ENCODE peak calls at places on chromosomes 1 and 21, in six cellular contexts. L is transverse colon, J is tibial artery, U is OCI-LY7, D is uterus, X is brain microvascular endothelial cell. A is an unnamed sample.

GRCh38 chr1:210475806-210476205 is 147.1 kb downstream of the HHAT start:
- DNase-seq in L (no peak), J (no peak), U (no peak), D (no peak), X (no peak), A (no peak)

GRCh38 chr1:65948609-65949229 is 156.0 kb downstream of the PDE4B start:
- DNase-seq in L (peak; percentile 14), J (no peak), U (no peak), D (no peak), X (peak; percentile 51), A (no peak)

GRCh38 chr1:185926562-185926961 is 192.4 kb downstream of the HMCN1 start:
- DNase-seq in L (no peak), J (no peak), U (no peak), D (no peak), X (peak; percentile 33), A (no peak)

GRCh38 chr21:34734696-34735095 is 65.9 kb downstream of the CLIC6 start:
- DNase-seq in L (no peak), J (peak; percentile 63), U (no peak), D (no peak), X (no peak), A (no peak)

GRCh38 chr1:202791102-202791747 is 17.0 kb downstream of the KDM5B start:
- DNase-seq in L (no peak), J (no peak), U (no peak), D (no peak), X (no peak), A (no peak)

GRCh38 chr1:162070825-162071224 is 1.3 kb downstream of the NOS1AP start:
- DNase-seq in L (peak; percentile 25), J (no peak), U (no peak), D (no peak), X (no peak), A (no peak)

GRCh38 chr1:19432943-19433609 is 52.3 kb downstream of the CAPZB start:
- DNase-seq in L (no peak), J (no peak), U (no peak), D (no peak), X (no peak), A (no peak)

GRCh38 chr1:83747853-83748482 is 251.0 kb downstream of the TTLL7 start:
- DNase-seq in L (no peak), J (no peak), U (no peak), D (no peak), X (no peak), A (no peak)

GRCh38 chr21:41966872-41967621 is 13.2 kb upstream of the C2CD2 start:
- DNase-seq in L (no peak), J (no peak), U (no peak), D (no peak), X (no peak), A (peak; percentile 58)

GRCh38 chr1:168408531-168409242 is 128.0 kb downstream of the TBX19 start:
- DNase-seq in L (no peak), J (no peak), U (no peak), D (no peak), X (peak; percentile 5), A (no peak)

GRCh38 chr1:186757851-186758250 is 70.9 kb upstream of the PLA2G4A start:
- DNase-seq in L (no peak), J (no peak), U (no peak), D (no peak), X (no peak), A (no peak)

GRCh38 chr1:60762176-60762575 is 320.2 kb upstream of the NFIA start:
- DNase-seq in L (no peak), J (no peak), U (no peak), D (no peak), X (peak; percentile 78), A (no peak)

GRCh38 chr21:38699048-38699447 is 106.7 kb upstream of the ETS2 start:
- DNase-seq in L (no peak), J (no peak), U (no peak), D (no peak), X (no peak), A (no peak)

DNA sequence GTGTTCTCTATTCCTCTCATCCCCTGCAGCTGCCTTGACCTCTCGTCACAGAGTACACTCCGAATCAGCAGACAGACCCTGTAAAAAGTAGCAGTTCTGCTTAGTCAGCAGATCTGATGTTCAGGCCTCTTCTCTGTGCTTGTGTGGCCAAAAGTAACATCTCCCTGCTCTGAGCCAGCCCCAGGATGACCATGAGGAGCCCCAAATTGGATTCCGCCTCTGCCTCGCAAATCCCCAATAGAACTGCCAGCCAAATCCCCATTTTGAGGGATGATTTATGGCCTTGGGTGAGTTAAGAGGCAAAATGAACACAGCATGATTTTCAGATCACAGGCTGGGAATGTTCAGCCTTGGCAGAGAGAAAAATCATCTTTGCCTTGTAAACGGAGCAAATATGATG is 77.6 kb downstream of the MAN1C1 start:
- DNase-seq in L (peak; percentile 32), J (peak; percentile 86), U (no peak), D (peak; percentile 75), X (no peak), A (no peak)
- H3K27ac ChIP-seq in L (peak overlapping the region; percentile 83), J (peak overlapping the region; percentile 78), U (no peak overlapping the region), D (peak overlapping the region; percentile 90), X (no peak overlapping the region), A (peak overlapping the region; percentile 82)

DNA sequence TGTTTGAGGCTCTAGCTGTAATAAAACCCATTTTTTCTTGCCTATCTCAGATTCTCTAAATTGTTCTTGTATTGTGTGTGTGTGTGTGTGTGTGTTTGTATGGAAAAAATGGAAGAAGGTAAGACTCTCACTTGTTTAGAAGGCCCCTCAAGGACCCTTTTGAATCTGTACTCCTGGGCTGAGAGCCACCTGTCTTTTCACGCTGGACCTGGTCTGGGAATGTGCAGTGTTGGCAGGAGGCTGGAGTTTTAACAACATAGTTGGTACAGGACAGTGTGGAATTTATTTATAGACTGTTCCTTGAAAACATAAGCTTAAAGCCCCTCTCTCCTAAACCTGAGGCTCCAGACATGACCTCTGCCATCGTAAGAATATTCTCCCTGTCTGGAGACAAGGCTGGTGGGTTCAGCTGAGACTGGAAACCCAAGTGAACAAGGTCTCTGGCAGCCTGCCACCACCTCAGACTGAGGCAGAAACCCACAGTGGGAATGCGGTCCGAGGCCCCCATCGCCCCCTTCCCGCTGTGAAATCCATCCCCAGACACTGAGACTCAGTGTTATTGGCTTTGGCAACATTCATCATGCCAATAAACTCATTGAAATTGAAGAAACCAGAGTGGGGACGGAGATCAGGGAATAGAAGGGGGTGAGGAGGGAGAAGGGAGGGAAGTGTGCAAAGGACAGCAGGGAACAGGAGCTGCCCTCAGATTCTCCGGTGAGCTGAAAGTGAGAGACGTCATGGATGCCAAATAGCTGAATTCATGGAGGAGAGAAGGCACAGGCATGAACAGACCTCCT is 24.6 kb upstream of the PLXNA2 start:
- DNase-seq in L (no peak), J (no peak), U (no peak), D (no peak), X (no peak), A (no peak)
- H3K27ac ChIP-seq in L (no peak overlapping the region), J (no peak overlapping the region), U (no peak overlapping the region), D (no peak overlapping the region), X (no peak overlapping the region), A (no peak overlapping the region)

DNA sequence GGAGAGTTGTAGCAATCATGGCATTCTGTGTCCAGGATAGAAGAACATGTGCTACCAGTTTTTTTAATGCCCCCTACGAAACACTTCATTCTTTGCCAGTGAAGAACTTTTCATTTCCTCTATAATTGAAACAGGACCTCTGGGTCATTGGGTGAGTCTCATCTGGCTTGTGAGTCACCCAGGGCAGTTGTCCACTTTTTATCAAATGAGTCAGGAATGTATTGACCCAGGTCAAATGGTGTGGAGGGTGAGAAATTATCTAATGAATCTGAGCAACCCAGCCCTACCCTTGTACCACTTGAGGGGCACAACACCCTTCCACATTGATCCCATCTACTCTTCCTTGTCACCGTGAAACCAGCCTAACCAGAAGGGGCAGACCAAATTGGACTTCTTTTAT is 417.3 kb upstream of the PROX1 start:
- DNase-seq in L (no peak), J (no peak), U (no peak), D (no peak), X (no peak), A (no peak)
- H3K27ac ChIP-seq in L (no peak overlapping the region), J (no peak overlapping the region), U (no peak overlapping the region), D (no peak overlapping the region), X (no peak overlapping the region), A (no peak overlapping the region)

GRCh38 chr1:20868263-20868662 is 81.2 kb upstream of the HP1BP3 start:
- DNase-seq in L (no peak), J (no peak), U (no peak), D (no peak), X (no peak), A (no peak)
- H3K27ac ChIP-seq in L (no peak overlapping the region), J (no peak overlapping the region), U (no peak overlapping the region), D (no peak overlapping the region), X (no peak overlapping the region), A (no peak overlapping the region)

DNA sequence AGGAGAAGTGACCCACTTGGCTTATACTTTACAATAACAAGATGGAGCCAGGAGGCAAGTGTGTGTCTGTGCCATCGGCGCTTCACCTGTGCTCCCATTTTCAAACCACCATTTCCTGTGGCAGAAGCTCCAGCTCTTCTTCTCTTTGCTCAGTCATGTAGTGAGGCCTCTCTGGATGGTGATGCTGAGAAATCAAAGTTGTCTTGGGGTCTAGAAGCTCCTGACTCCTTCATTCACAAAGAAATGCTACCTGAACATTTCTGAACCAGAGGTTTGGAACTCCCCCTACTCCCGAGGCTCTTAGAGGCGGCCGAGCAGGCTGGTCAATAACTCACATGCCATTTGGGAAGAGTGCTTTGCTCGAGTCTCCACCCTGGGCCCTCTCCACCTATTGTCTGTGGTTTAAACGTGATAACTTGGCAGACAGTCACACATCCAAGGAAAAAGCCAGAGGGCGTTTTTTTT is 18.0 kb downstream of the SLAMF1 start:
- DNase-seq in L (no peak), J (no peak), U (no peak), D (no peak), X (no peak), A (no peak)
- H3K27ac ChIP-seq in L (peak overlapping the region; percentile 1), J (no peak overlapping the region), U (no peak overlapping the region), D (no peak overlapping the region), X (no peak overlapping the region), A (peak overlapping the region; percentile 75)

GRCh38 chr1:206079130-206079529 is 26.2 kb downstream of the RHEX start:
- DNase-seq in L (no peak), J (no peak), U (no peak), D (no peak), X (no peak), A (no peak)
- H3K27ac ChIP-seq in L (no peak overlapping the region), J (no peak overlapping the region), U (no peak overlapping the region), D (no peak overlapping the region), X (no peak overlapping the region), A (no peak overlapping the region)

DNA sequence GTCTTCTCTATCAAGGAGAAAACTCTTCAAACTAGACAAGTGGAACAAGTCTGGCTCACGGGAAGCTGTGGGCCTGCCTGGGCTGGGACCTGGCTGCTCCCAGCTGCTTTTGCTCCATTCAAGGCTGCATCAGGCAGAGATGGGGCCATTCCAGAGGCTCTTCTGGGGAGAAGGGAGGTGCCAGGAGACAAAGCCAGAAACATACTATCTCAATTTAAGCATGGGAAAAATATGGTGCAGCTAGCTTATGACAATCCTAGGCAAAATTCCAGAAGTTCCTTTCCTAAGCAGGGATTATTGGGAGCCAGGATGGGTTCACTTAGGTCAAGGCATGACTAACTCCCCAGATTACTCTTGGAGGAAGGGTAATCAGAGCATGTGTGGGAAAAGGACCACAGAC is 90.8 kb upstream of the SLC2A1 start:
- DNase-seq in L (no peak), J (no peak), U (no peak), D (no peak), X (no peak), A (no peak)
- H3K27ac ChIP-seq in L (no peak overlapping the region), J (no peak overlapping the region), U (no peak overlapping the region), D (no peak overlapping the region), X (no peak overlapping the region), A (no peak overlapping the region)